ENCODE peak calls at places on chromosomes 13 and 19, in four cellular contexts. F is stimulated activated CD8-positive, alpha-beta memory T cell treated with anti-CD3 and anti-CD28 coated beads, Interleukin-4, amount 100 ng/mL, for 1 hour; H is ovary; V is T-helper 9 cell. B is an unnamed sample.
A peak's percentile ranks its signal among the peaks of the same experiment; 100 is the strongest.

GRCh38 chr13:34166406-34166805 is 348.5 kb downstream of the RFC3 start:
- DNase-seq in F (no peak), H (no peak), V (no peak), B (no peak)

GRCh38 chr19:23882493-23882892 is 32.2 kb upstream of the ZNF726 start:
- DNase-seq in F (no peak), H (no peak), V (no peak), B (no peak)

GRCh38 chr13:51590966-51591627 is 6.8 kb downstream of the WDFY2 start:
- DNase-seq in F (no peak), H (peak; percentile 50), V (no peak), B (peak; percentile 24)

GRCh38 chr19:13058951-13059660 is 43.6 kb downstream of the LYL1 start:
- DNase-seq in F (no peak), H (no peak), V (no peak), B (no peak)

GRCh38 chr13:22130254-22130653 is 459.4 kb downstream of the FGF9 start:
- DNase-seq in F (no peak), H (no peak), V (no peak), B (no peak)

GRCh38 chr13:42478531-42479156 is 95.3 kb upstream of the TNFSF11 start:
- DNase-seq in F (no peak), H (no peak), V (no peak), B (no peak)

GRCh38 chr13:106507560-106508274 is 27.7 kb downstream of the EFNB2 start:
- DNase-seq in F (no peak), H (no peak), V (no peak), B (no peak)

GRCh38 chr19:42226886-42227285 is 6.8 kb downstream of the ZNF526 start:
- DNase-seq in F (no peak), H (no peak), V (no peak), B (no peak)

GRCh38 chr13:112729408-112729807 is 39.6 kb downstream of the ATP11A start:
- DNase-seq in F (no peak), H (no peak), V (no peak), B (peak; percentile 74)

GRCh38 chr13:44307844-44308243 is 65.8 kb upstream of the SERP2 start:
- DNase-seq in F (no peak), H (no peak), V (no peak), B (no peak)

GRCh38 chr19:40808021-40808325 is 9.0 kb downstream of the EGLN2 start:
- DNase-seq in F (no peak), H (no peak), V (no peak), B (no peak)

GRCh38 chr13:64633948-64634347 is 2596.2 kb downstream of the PCDH9 start:
- DNase-seq in F (no peak), H (no peak), V (no peak), B (no peak)

GRCh38 chr19:33719366-33720154 is 77.1 kb upstream of the KCTD15 start:
- DNase-seq in F (no peak), H (no peak), V (no peak), B (no peak)

GRCh38 chr19:55179570-55180484 is at the start of gene SYT5:
- DNase-seq in F (peak; percentile 32), H (no peak), V (peak; percentile 58), B (no peak)

GRCh38 chr13:50127017-50127725 is 111.9 kb downstream of the KCNRG start:
- DNase-seq in F (no peak), H (peak; percentile 59), V (peak; percentile 40), B (peak; percentile 60)

GRCh38 chr13:93751117-93751516 is 524.5 kb downstream of the GPC6 start:
- DNase-seq in F (no peak), H (no peak), V (no peak), B (no peak)

GRCh38 chr13:99172951-99173350 is 27.7 kb upstream of the UBAC2 start:
- DNase-seq in F (no peak), H (no peak), V (no peak), B (no peak)

GRCh38 chr13:47480121-47480520 is 521.0 kb downstream of the SUCLA2 start:
- DNase-seq in F (no peak), H (no peak), V (no peak), B (no peak)

GRCh38 chr19:15717781-15718180 is 10.0 kb upstream of the OR10H2 start:
- DNase-seq in F (no peak), H (no peak), V (no peak), B (no peak)

GRCh38 chr13:50344717-50345116 is 329.5 kb downstream of the KCNRG start:
- DNase-seq in F (no peak), H (no peak), V (no peak), B (no peak)

GRCh38 chr13:72104656-72105180 is 237.7 kb upstream of the DACH1 start:
- DNase-seq in F (no peak), H (no peak), V (no peak), B (no peak)